ENCODE peak calls at places on chromosomes 12 and 14, in six cellular contexts. N is CD4-positive, alpha-beta memory T cell; Z is IMR-90; B is pancreas; G is adipocyte; I is kidney. M is an unnamed sample. For H3K9me3, the result is how much of the 10 kb centered on the place peaks cover.

GRCh38 chr12:94149781-94150482 is 1.6 kb downstream of the PLXNC1 start:
- DNase-seq in N (no peak), G (peak), I (peak), Z (no peak), B (peak), M (peak)

GRCh38 chr12:11939223-11939622 is 131.5 kb upstream of the BCL2L14 start:
- DNase-seq in G (no peak), N (no peak), I (no peak), B (no peak), Z (no peak), M (no peak)

GRCh38 chr12:99767809-99768208 is 120.3 kb downstream of the GARIN6 start:
- DNase-seq in N (no peak), G (peak), B (no peak), Z (peak), I (no peak), M (no peak)

GRCh38 chr12:66496595-66496994 is 182.3 kb downstream of the GRIP1 start:
- DNase-seq in G (no peak), N (no peak), Z (no peak), B (no peak), I (no peak), M (no peak)

GRCh38 chr14:34554540-34555250 is 15.2 kb upstream of the EAPP start:
- DNase-seq in G (peak), Z (peak), I (no peak), B (no peak), N (no peak), M (no peak)

GRCh38 chr12:24738436-24738835 is 210.5 kb downstream of the BCAT1 start:
- DNase-seq in G (no peak), B (no peak), N (no peak), I (no peak), Z (peak), M (no peak)

GRCh38 chr12:121223283-121223946 is 13.5 kb downstream of the P2RX4 start:
- DNase-seq in N (peak), Z (no peak), B (peak), I (peak), G (no peak), M (peak)

GRCh38 chr12:112236786-112237185 is 111.4 kb downstream of the TRAFD1 start:
- DNase-seq in G (no peak), B (no peak), Z (no peak), I (no peak), N (no peak), M (no peak)

DNA sequence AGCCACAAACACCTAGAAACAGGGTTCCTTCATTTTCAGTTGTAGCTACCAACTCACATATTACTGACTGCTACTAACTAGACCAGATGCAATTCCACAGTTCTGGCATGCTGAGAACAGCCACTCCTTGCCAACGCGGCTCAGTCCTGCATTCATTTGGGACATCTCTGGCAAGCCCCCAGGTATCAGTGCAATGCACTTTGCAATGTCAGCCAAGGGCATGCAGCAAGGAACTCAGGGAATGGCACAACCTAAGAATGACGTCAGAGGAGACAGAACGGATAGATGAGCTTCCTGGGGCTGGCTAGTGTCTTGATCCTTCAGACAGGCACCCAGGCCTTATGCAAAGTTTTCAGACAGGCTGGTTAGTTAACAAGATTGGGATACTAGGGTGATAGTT is 29.6 kb downstream of the MAP3K9 start:
- DNase-seq in I (no peak), G (no peak), B (no peak), Z (no peak), N (no peak), M (no peak)
- H3K4me3 ChIP-seq in I (no peak), G (no peak), B (no peak), Z (no peak), N (no peak), M (no peak)

DNA sequence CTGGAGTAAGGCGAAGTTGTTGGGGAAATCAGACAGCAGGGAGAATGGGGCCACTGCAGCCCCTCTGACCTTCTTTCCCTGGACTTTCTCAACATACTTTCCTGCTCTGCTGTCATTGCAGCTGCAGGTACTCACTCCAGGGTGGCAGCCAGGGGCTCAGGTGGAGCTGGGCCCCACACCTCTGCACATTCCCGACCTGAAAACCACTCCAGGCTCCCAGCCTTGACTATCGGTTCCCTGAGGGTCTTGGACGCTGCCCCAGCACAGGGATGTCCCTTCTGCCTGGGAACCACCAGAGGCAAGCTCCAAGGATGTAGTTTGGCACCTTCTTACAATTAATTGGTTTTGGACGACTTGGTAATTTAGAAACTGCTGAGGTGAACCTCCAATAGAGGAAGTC is 24.8 kb upstream of the CAPRIN2 start:
- DNase-seq in B (no peak), I (no peak), G (no peak), N (no peak), Z (no peak), M (no peak)
- H3K9me3 ChIP-seq in B (under half), I (under half), G (under half), N (under half), Z (under half), M (under half)

DNA sequence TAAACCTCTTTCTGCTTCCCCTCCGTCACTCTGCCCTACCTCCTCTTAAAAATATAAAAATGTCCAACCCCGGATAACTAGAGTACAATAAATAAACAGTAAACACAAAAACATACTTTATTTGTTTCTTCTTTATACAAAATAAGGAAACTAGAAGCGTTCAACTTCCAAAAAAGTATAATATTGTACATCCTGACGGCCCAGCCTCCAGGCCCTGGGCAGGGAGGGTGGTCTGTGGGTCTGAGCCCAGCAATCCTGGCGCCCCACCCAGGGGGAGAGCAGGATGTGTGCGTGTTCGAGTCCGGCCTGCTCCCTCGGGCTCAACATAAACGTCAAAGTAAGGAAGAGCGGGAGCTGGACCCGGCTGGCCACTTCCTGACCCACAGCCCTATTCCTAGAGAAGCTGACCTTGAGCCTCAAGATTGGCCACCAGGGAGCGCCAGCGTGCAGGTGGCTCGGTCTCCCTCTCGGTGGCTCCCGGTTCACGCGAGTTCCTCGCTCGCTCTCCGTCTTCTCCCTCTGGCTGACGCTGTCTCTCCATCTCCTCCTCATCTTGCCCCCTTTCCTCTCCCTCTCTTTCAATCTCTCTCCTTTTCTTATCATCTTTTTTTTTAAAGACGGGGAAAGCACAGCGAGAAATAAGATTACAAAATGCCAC is 9.4 kb downstream of the LHX5 start:
- DNase-seq in Z (peak), G (peak), I (peak), B (peak), N (peak), M (peak)
- H3K4me3 ChIP-seq in Z (no peak), G (peak), I (no peak), B (no peak), N (no peak), M (no peak)

DNA sequence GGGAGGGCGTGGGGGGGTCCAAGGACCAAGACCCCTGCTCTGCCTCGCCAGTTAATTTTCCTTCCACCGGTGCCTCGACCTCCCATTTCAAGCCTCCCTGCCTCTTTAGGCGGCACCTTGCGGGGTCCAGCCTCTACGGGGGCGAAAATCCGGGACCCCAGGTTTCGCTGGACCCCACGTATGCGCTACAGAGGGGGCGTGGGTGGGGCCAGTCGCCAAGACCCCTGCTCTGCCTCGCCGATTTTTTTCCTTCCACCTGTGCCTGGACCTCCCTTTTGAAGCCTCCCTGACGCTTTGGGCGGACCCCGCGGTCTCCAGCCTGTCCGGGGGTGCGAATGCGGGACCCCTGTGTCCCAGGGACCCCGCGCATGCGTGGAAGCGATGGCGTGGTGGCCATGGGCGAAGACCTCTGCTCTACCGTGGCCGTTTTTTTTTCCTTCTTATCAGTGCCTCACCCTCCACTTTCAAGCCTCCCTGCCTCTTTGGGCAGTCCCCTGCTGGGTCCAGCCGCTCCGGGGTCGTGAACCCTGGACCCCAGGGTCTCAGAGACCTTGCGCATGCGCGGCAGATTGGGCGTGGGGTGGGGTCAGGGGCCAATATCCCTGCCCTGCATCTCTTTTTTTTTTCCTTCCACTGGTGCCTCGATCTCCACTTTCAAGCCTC is 324.2 kb downstream of the ALG10 start:
- DNase-seq in I (no peak), Z (no peak), B (no peak), N (no peak), G (no peak), M (peak)
- H3K9me3 ChIP-seq in I (under half), Z (under half), B (under half), N (under half), G (under half), M (under half)

GRCh38 chr14:44896275-44897040 is 65.3 kb downstream of the KLHL28 start:
- DNase-seq in N (no peak), I (no peak), Z (no peak), B (no peak), G (no peak), M (no peak)
- H3K4me3 ChIP-seq in N (peak), I (peak), Z (no peak), B (peak), G (peak), M (peak)

GRCh38 chr12:51818567-51819300 is 29.8 kb downstream of the FIGNL2 start:
- DNase-seq in Z (peak), B (no peak), I (no peak), N (no peak), G (peak), M (no peak)
- H3K9me3 ChIP-seq in Z (under half), B (under half), I (under half), N (under half), G (under half), M (under half)

GRCh38 chr12:54438506-54438905 is 19.4 kb upstream of the ITGA5 start:
- DNase-seq in Z (no peak), B (no peak), I (no peak), G (no peak), N (no peak), M (no peak)
- H3K4me3 ChIP-seq in Z (no peak), B (no peak), I (no peak), G (no peak), N (no peak), M (no peak)

GRCh38 chr12:46507766-46508165 is 135.2 kb upstream of the SLC38A2 start:
- DNase-seq in B (no peak), I (no peak), Z (no peak), N (no peak), G (no peak), M (no peak)
- H3K9me3 ChIP-seq in B (under half), I (under half), Z (under half), N (under half), G (under half), M (under half)